ENCODE peak calls at places on chromosome 12, in seven cellular contexts. F is ACHN; O is stimulated activated CD8-positive, alpha-beta memory T cell treated with anti-CD3 and anti-CD28 coated beads, Interleukin-4, amount 100 ng/mL, for 24 hours; Y is GM04504; V is RWPE1; D is HuH-7.5; T is HT-29. X is an unnamed sample.

GRCh38 chr12:13661005-13661887 is 320.2 kb downstream of the GRIN2B start:
- DNase-seq in F (peak), O (no peak), Y (peak), V (peak), D (peak), T (peak), X (peak)

GRCh38 chr12:22275847-22276246 is 58.7 kb downstream of the ST8SIA1 start:
- DNase-seq in F (peak), O (no peak), Y (peak), V (peak), D (no peak), T (no peak), X (peak)

GRCh38 chr12:119664642-119665041 is 3.3 kb upstream of the PRKAB1 start:
- DNase-seq in F (no peak), O (no peak), Y (no peak), V (no peak), D (no peak), T (no peak), X (no peak)

GRCh38 chr12:104951759-104952509 is 6.2 kb downstream of the SLC41A2 start:
- DNase-seq in F (no peak), O (no peak), Y (no peak), V (no peak), D (no peak), T (peak), X (no peak)

GRCh38 chr12:5246196-5246595 is 185.7 kb upstream of the NTF3 start:
- DNase-seq in F (no peak), O (no peak), Y (no peak), V (no peak), D (no peak), T (no peak), X (no peak)

GRCh38 chr12:50257226-50258166 is 25.8 kb downstream of the LIMA1 start:
- DNase-seq in F (no peak), O (no peak), Y (no peak), V (no peak), D (no peak), T (no peak), X (no peak)

GRCh38 chr12:117363953-117364486 is 2.6 kb upstream of the NOS1 start:
- DNase-seq in F (no peak), O (no peak), Y (no peak), V (no peak), D (no peak), T (peak), X (no peak)

GRCh38 chr12:119932921-119933320 is 55.8 kb upstream of the CIT start:
- DNase-seq in F (no peak), O (no peak), Y (no peak), V (no peak), D (no peak), T (no peak), X (no peak)

GRCh38 chr12:101231626-101232025 is 21.6 kb upstream of the SLC5A8 start:
- DNase-seq in F (no peak), O (no peak), Y (no peak), V (no peak), D (no peak), T (no peak), X (no peak)

GRCh38 chr12:82648510-82648909 is 38.2 kb upstream of the TMTC2 start:
- DNase-seq in F (no peak), O (no peak), Y (no peak), V (no peak), D (no peak), T (no peak), X (no peak)

GRCh38 chr12:117583092-117583491 is 221.7 kb upstream of the NOS1 start:
- DNase-seq in F (no peak), O (no peak), Y (no peak), V (no peak), D (no peak), T (no peak), X (no peak)

GRCh38 chr12:122104844-122105243 is 26.3 kb downstream of the MLXIP start:
- DNase-seq in F (no peak), O (no peak), Y (no peak), V (no peak), D (no peak), T (no peak), X (no peak)

GRCh38 chr12:69389836-69390235 is 30.3 kb downstream of the YEATS4 start:
- DNase-seq in F (no peak), O (no peak), Y (no peak), V (no peak), D (no peak), T (no peak), X (no peak)

GRCh38 chr12:120079352-120080042 is 37.1 kb downstream of the RAB35 start:
- DNase-seq in F (peak), O (no peak), Y (no peak), V (peak), D (no peak), T (peak), X (no peak)

GRCh38 chr12:95922231-95922630 is 20.2 kb downstream of the CCDC38 start:
- DNase-seq in F (no peak), O (no peak), Y (no peak), V (no peak), D (no peak), T (no peak), X (no peak)